ENCODE peak calls at places on chromosomes 7 and 10, in six cellular contexts. E is T-helper 1 cell, Y is NCI-H460, G is DMS153, S is vagina, L is astrocyte of the spinal cord. H is an unnamed sample.
A peak's percentile ranks its signal among the peaks of the same experiment; 100 is the strongest.

GRCh38 chr7:70093496-70093895 is 495.2 kb downstream of the AUTS2 start:
- DNase-seq in L (peak; percentile 47), G (peak; percentile 77), Y (no peak), S (no peak), E (no peak), H (no peak)

GRCh38 chr7:380226-380550 is 90.2 kb downstream of the FOXL3 start:
- DNase-seq in L (no peak), E (no peak), S (no peak), G (no peak), Y (no peak), H (no peak)

GRCh38 chr10:87818505-87819273 is 663 bp upstream of the ATAD1 start:
- DNase-seq in Y (peak; percentile 32), L (peak; percentile 29), S (no peak), G (peak; percentile 53), E (peak; percentile 61), H (peak; percentile 60)

GRCh38 chr7:44759246-44759645 is 10.6 kb downstream of the ZMIZ2 start:
- DNase-seq in E (no peak), S (no peak), Y (no peak), L (no peak), G (no peak), H (no peak)

GRCh38 chr10:26938578-26938977 is 77.8 kb upstream of the ABI1 start:
- DNase-seq in S (no peak), E (no peak), Y (no peak), L (no peak), G (no peak), H (no peak)

GRCh38 chr10:85741626-85742300 is 624.8 kb downstream of the GRID1 start:
- DNase-seq in E (peak; percentile 6), L (no peak), G (no peak), S (no peak), Y (no peak), H (peak; percentile 66)

GRCh38 chr10:4867520-4868356 is 41.7 kb downstream of the AKR1E2 start:
- DNase-seq in S (no peak), Y (no peak), G (no peak), E (no peak), L (no peak), H (no peak)

GRCh38 chr7:130941322-130942210 is 207.6 kb upstream of the KLF14 start:
- DNase-seq in G (no peak), L (peak; percentile 82), E (no peak), Y (peak; percentile 59), S (no peak), H (no peak)

GRCh38 chr10:58291538-58292174 is 22.7 kb downstream of the CISD1 start:
- DNase-seq in S (no peak), G (peak; percentile 54), Y (peak; percentile 52), L (peak; percentile 67), E (peak; percentile 49), H (peak; percentile 57)

GRCh38 chr7:153380636-153381035 is 621.1 kb downstream of the ACTR3B start:
- DNase-seq in L (no peak), S (peak; percentile 61), E (no peak), G (no peak), Y (no peak), H (no peak)

GRCh38 chr7:11625669-11626068 is 206.3 kb downstream of the THSD7A start:
- DNase-seq in G (no peak), Y (no peak), L (peak; percentile 40), E (no peak), S (no peak), H (no peak)

GRCh38 chr10:68992721-68993440 is 4.3 kb downstream of the KIFBP start:
- DNase-seq in G (no peak), E (no peak), S (no peak), Y (no peak), L (peak; percentile 87), H (no peak)

GRCh38 chr10:79054203-79055099 is 14.3 kb upstream of the ZMIZ1 start:
- DNase-seq in G (no peak), L (no peak), E (no peak), S (no peak), Y (no peak), H (no peak)

GRCh38 chr10:44696496-44696895 is 214.6 kb upstream of the TMEM72 start:
- DNase-seq in Y (no peak), S (no peak), L (peak; percentile 89), G (no peak), E (no peak), H (no peak)

GRCh38 chr7:128017880-128018845 is 13.1 kb downstream of the LRRC4 start:
- DNase-seq in Y (no peak), E (no peak), G (peak; percentile 58), L (peak; percentile 57), S (no peak), H (no peak)

GRCh38 chr10:130470973-130471372 is 334.8 kb downstream of the GLRX3 start:
- DNase-seq in G (no peak), S (peak; percentile 7), E (no peak), Y (no peak), L (no peak), H (no peak)

GRCh38 chr10:101834341-101834740 is 9.3 kb downstream of the KCNIP2 start:
- DNase-seq in Y (no peak), S (no peak), G (no peak), E (no peak), L (no peak), H (no peak)